ENCODE peak calls at places on chromosome 19, in four cellular contexts. D is A673, Z is fibroblast of mammary gland, A is upper lobe of right lung. M is an unnamed sample.

GRCh38 chr19:41868120-41868988 is 8.3 kb downstream of the RPS19 start:
- DNase-seq in D (no peak), Z (no peak), A (no peak), M (no peak)

GRCh38 chr19:10643968-10644290 is 10.2 kb upstream of the ILF3 start:
- DNase-seq in D (no peak), Z (peak; percentile 34), A (no peak), M (no peak)

GRCh38 chr19:53898680-53899341 is 10.3 kb upstream of the CACNG7 start:
- DNase-seq in D (peak; percentile 78), Z (no peak), A (no peak), M (no peak)

GRCh38 chr19:18851673-18852325 is 20.0 kb downstream of the UPF1 start:
- DNase-seq in D (no peak), Z (no peak), A (no peak), M (no peak)

GRCh38 chr19:40317338-40317737 is 30.9 kb downstream of the C19orf47 start:
- DNase-seq in D (no peak), Z (no peak), A (peak; percentile 12), M (no peak)

GRCh38 chr19:679418-680286 is 3.5 kb downstream of the FSTL3 start:
- DNase-seq in D (peak; percentile 62), Z (peak; percentile 84), A (peak; percentile 83), M (peak; percentile 88)

GRCh38 chr19:2291185-2291751 is 9.3 kb upstream of the PEAK3 start:
- DNase-seq in D (no peak), Z (no peak), A (no peak), M (no peak)

GRCh38 chr19:18386543-18387251 is 739 bp downstream of the GDF15 start:
- DNase-seq in D (peak; percentile 37), Z (no peak), A (no peak), M (peak; percentile 58)

GRCh38 chr19:1408300-1409203 is 1.2 kb downstream of the DAZAP1 start:
- DNase-seq in D (peak; percentile 52), Z (peak; percentile 47), A (peak; percentile 84), M (peak; percentile 61)

GRCh38 chr19:17243340-17243853 is 2.3 kb downstream of the NR2F6 start:
- DNase-seq in D (no peak), Z (no peak), A (no peak), M (no peak)
- H3K4me3 ChIP-seq in D (peak overlapping the region; percentile 66), Z (peak overlapping the region; percentile 81), A (peak overlapping the region; percentile 80), M (peak overlapping the region; percentile 89)

GRCh38 chr19:5680437-5681368 is at the start of the genes HSD11B1L and MICOS13:
- DNase-seq in D (peak; percentile 100), Z (peak; percentile 98), A (peak; percentile 99), M (peak; percentile 99)
- TF ChIP-seq CTCF in D (no peak), Z (no peak), A (no peak), M (no peak)

GRCh38 chr19:49427855-49428546 is 2.8 kb downstream of the GFY start:
- DNase-seq in D (no peak), Z (no peak), A (no peak), M (no peak)
- H3K4me3 ChIP-seq in D (no peak overlapping the region), Z (no peak overlapping the region), A (no peak overlapping the region), M (no peak overlapping the region)

GRCh38 chr19:28324275-28325060 is 888.5 kb downstream of the UQCRFS1 start:
- DNase-seq in D (no peak), Z (no peak), A (no peak), M (no peak)
- TF ChIP-seq CTCF in D (no peak), Z (peak; percentile 25), A (no peak), M (peak; percentile 17)

GRCh38 chr19:31185261-31185660 is 164.0 kb downstream of the TSHZ3 start:
- DNase-seq in D (peak; percentile 5), Z (peak; percentile 5), A (no peak), M (peak; percentile 7)
- H3K4me3 ChIP-seq in D (no peak overlapping the region), Z (no peak overlapping the region), A (no peak overlapping the region), M (no peak overlapping the region)

GRCh38 chr19:47601180-47601904 is 7.6 kb upstream of the BICRA start:
- DNase-seq in D (no peak), Z (no peak), A (no peak), M (no peak)

GRCh38 chr19:47593860-47594259 is 15.1 kb upstream of the BICRA start:
- DNase-seq in D (no peak), Z (no peak), A (no peak), M (no peak)

GRCh38 chr19:47595937-47596336 is 13.0 kb upstream of the BICRA start:
- DNase-seq in D (no peak), Z (peak; percentile 51), A (no peak), M (no peak)

GRCh38 chr19:47600246-47601179 is 8.4 kb upstream of the BICRA start:
- DNase-seq in D (peak; percentile 100), Z (peak; percentile 98), A (peak; percentile 100), M (peak; percentile 99)

GRCh38 chr19:47598407-47599349 is 10.3 kb upstream of the BICRA start:
- DNase-seq in D (peak; percentile 85), Z (peak; percentile 98), A (no peak), M (peak; percentile 95)
- TF ChIP-seq CTCF in D (no peak), Z (no peak), A (no peak), M (no peak)

GRCh38 chr19:45973564-45974338 is at the start of gene NOVA2:
- DNase-seq in D (peak; percentile 84), Z (peak; percentile 51), A (peak; percentile 76), M (peak; percentile 88)

GRCh38 chr19:45975296-45975695 is 1.6 kb upstream of the NOVA2 start:
- DNase-seq in D (no peak), Z (no peak), A (no peak), M (no peak)

GRCh38 chr19:45972944-45973525 is 630 bp downstream of the NOVA2 start:
- DNase-seq in D (no peak), Z (no peak), A (no peak), M (no peak)

GRCh38 chr19:45978156-45978555 is 4.5 kb upstream of the NOVA2 start:
- DNase-seq in D (no peak), Z (no peak), A (no peak), M (no peak)

DNA sequence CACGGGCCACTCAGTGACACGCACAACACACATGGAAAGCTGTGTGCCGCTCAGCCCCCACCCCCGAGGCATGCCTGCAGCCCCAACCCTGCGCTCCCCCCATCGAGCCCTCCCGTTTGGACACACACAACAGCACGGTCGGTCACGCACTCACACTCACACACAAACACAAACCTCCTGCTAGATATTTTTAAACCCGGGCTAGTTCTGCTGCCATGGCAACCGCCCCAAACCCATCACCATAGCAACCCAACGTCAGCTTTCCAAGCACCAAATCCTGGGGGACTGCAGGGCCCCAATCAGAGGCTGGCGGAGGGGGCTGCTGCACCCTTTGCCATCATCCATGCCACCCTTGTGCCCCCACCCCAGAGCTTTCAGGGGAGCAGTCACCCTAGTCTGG is 2.5 kb upstream of the NOVA2 start:
- DNase-seq in D (peak; percentile 31), Z (no peak), A (no peak), M (no peak)
- H3K4me3 ChIP-seq in D (no peak overlapping the region), Z (no peak overlapping the region), A (no peak overlapping the region), M (no peak overlapping the region)